ENCODE peak calls at places on chromosome 4, in seven cellular contexts. C is pons; K is activated CD4-positive, CD25-positive, alpha-beta regulatory T cell; S is HFF-Myc; M is kidney glomerular epithelial cell; J is foreskin keratinocyte; F is stimulated activated CD8-positive, alpha-beta memory T cell treated with anti-CD3 and anti-CD28 coated beads, Interleukin-15, amount 100 ng/mL, for 1 hour. D is an unnamed sample.

GRCh38 chr4:173505924-173506779 is 23.9 kb downstream of the HAND2 start:
- DNase-seq in C (peak; percentile 42), K (no peak), S (no peak), M (peak; percentile 43), J (no peak), F (no peak), D (no peak)

GRCh38 chr4:152634110-152634760 is 45.6 kb downstream of the TMEM154 start:
- DNase-seq in C (peak; percentile 14), K (no peak), S (no peak), M (no peak), J (peak; percentile 87), F (no peak), D (no peak)

GRCh38 chr4:128862608-128863313 is 53.3 kb downstream of the JADE1 start:
- DNase-seq in C (no peak), K (no peak), S (no peak), M (no peak), J (no peak), F (no peak), D (peak; percentile 5)

GRCh38 chr4:106315476-106315967 is 487 bp downstream of the TBCK start:
- DNase-seq in C (peak; percentile 38), K (peak; percentile 12), S (no peak), M (peak; percentile 65), J (peak; percentile 95), F (no peak), D (peak; percentile 38)

GRCh38 chr4:77600521-77601451 is 4.8 kb upstream of the CXCL13 start:
- DNase-seq in C (peak; percentile 10), K (no peak), S (no peak), M (peak; percentile 43), J (no peak), F (no peak), D (no peak)

GRCh38 chr4:25524616-25525146 is 131.0 kb upstream of the SLC34A2 start:
- DNase-seq in C (no peak), K (no peak), S (no peak), M (peak; percentile 10), J (no peak), F (no peak), D (no peak)

GRCh38 chr4:3484057-3484973 is 21.2 kb downstream of the DOK7 start:
- DNase-seq in C (no peak), K (no peak), S (no peak), M (peak; percentile 94), J (peak; percentile 53), F (no peak), D (peak; percentile 88)

GRCh38 chr4:108168672-108169562 is at the start of gene LEF1:
- DNase-seq in C (no peak), K (peak; percentile 64), S (no peak), M (peak; percentile 41), J (no peak), F (peak; percentile 38), D (no peak)

GRCh38 chr4:188958346-188958745 is 819.1 kb downstream of the TRIML1 start:
- DNase-seq in C (no peak), K (no peak), S (no peak), M (no peak), J (no peak), F (no peak), D (no peak)

GRCh38 chr4:139668036-139668435 is 2.4 kb downstream of the MGST2 start:
- DNase-seq in C (no peak), K (no peak), S (no peak), M (no peak), J (no peak), F (no peak), D (no peak)

GRCh38 chr4:155722816-155723499 is 35.9 kb upstream of the GUCY1B1 start:
- DNase-seq in C (no peak), K (no peak), S (peak; percentile 56), M (peak; percentile 71), J (no peak), F (no peak), D (no peak)

GRCh38 chr4:97500423-97500822 is 642.9 kb downstream of the STPG2 start:
- DNase-seq in C (no peak), K (no peak), S (no peak), M (no peak), J (no peak), F (no peak), D (no peak)

GRCh38 chr4:115356176-115356575 is 242.8 kb upstream of the NDST4 start:
- DNase-seq in C (no peak), K (no peak), S (no peak), M (no peak), J (no peak), F (no peak), D (no peak)

GRCh38 chr4:185708348-185708747 is 103.6 kb downstream of the SORBS2 start:
- DNase-seq in C (no peak), K (no peak), S (no peak), M (peak; percentile 49), J (peak; percentile 51), F (no peak), D (no peak)

GRCh38 chr4:47122592-47123291 is 91.4 kb downstream of the GABRB1 start:
- DNase-seq in C (peak; percentile 95), K (no peak), S (peak; percentile 44), M (peak; percentile 62), J (peak; percentile 36), F (peak; percentile 11), D (peak; percentile 26)

GRCh38 chr4:180031330-180031729 is 2211.9 kb upstream of the TENM3 start:
- DNase-seq in C (no peak), K (no peak), S (no peak), M (no peak), J (no peak), F (no peak), D (no peak)